ENCODE peak calls at places on chromosomes 13 and 19, in seven cellular contexts. L is IMR-90, U is GM12878, Y is K562, K is SK-N-SH, Z is H1, W is HepG2. G is an unnamed sample.

GRCh38 chr13:45623516-45624090 is 8.1 kb upstream of the ERICH6B start:
- DNase-seq in L (peak), U (peak), Y (peak), K (peak), Z (no peak), W (peak), G (peak)

GRCh38 chr13:48210178-48210577 is 22.8 kb upstream of the ITM2B start:
- DNase-seq in L (peak), U (no peak), Y (no peak), K (no peak), Z (no peak), W (no peak), G (peak)

GRCh38 chr13:105410602-105411001 is 1124.9 kb downstream of the EFNB2 start:
- DNase-seq in L (peak), U (no peak), Y (peak), K (peak), Z (peak), W (peak), G (peak)

GRCh38 chr13:23558675-23559536 is 11.3 kb upstream of the TNFRSF19 start:
- DNase-seq in L (peak), U (no peak), Y (no peak), K (peak), Z (no peak), W (peak), G (peak)

GRCh38 chr19:6276447-6276846 is 3.3 kb downstream of the MLLT1 start:
- DNase-seq in L (peak), U (no peak), Y (peak), K (peak), Z (no peak), W (no peak), G (no peak)

GRCh38 chr19:39400997-39401548 is 5.6 kb upstream of the ZFP36 start:
- DNase-seq in L (no peak), U (no peak), Y (no peak), K (no peak), Z (no peak), W (no peak), G (peak)

GRCh38 chr19:36488816-36489138 is 584 bp downstream of the ZNF566 start:
- DNase-seq in L (no peak), U (no peak), Y (peak), K (peak), Z (no peak), W (peak), G (no peak)

GRCh38 chr19:29836409-29836825 is 24.6 kb downstream of the CCNE1 start:
- DNase-seq in L (no peak), U (peak), Y (no peak), K (no peak), Z (no peak), W (no peak), G (no peak)

GRCh38 chr19:6056282-6056741 is 54.0 kb downstream of the RFX2 start:
- DNase-seq in L (no peak), U (no peak), Y (no peak), K (no peak), Z (no peak), W (peak), G (peak)

GRCh38 chr19:43672061-43672679 is 2.2 kb upstream of the PLAUR start:
- DNase-seq in L (no peak), U (no peak), Y (no peak), K (no peak), Z (no peak), W (no peak), G (no peak)

GRCh38 chr13:29567411-29567810 is 28.1 kb downstream of the SLC7A1 start:
- DNase-seq in L (no peak), U (no peak), Y (no peak), K (no peak), Z (no peak), W (no peak), G (no peak)

GRCh38 chr19:45668342-45668871 is 386 bp downstream of the GIPR start:
- DNase-seq in L (no peak), U (no peak), Y (no peak), K (no peak), Z (no peak), W (no peak), G (no peak)

GRCh38 chr19:1725100-1726064 is 27.9 kb upstream of the ONECUT3 start:
- DNase-seq in L (peak), U (no peak), Y (peak), K (peak), Z (peak), W (peak), G (no peak)

GRCh38 chr19:40641306-40641705 is 40.1 kb downstream of the LTBP4 start:
- DNase-seq in L (no peak), U (no peak), Y (no peak), K (no peak), Z (no peak), W (no peak), G (no peak)

GRCh38 chr13:49560270-49561063 is 24.9 kb downstream of the RCBTB1 start:
- DNase-seq in L (peak), U (no peak), Y (no peak), K (no peak), Z (no peak), W (peak), G (peak)

GRCh38 chr13:73578251-73578875 is 519.6 kb downstream of the KLF5 start:
- DNase-seq in L (peak), U (no peak), Y (no peak), K (no peak), Z (no peak), W (no peak), G (no peak)

GRCh38 chr19:23420824-23421223 is 25.6 kb upstream of the ZNF91 start:
- DNase-seq in L (no peak), U (no peak), Y (no peak), K (no peak), Z (no peak), W (no peak), G (no peak)

GRCh38 chr13:79455331-79455730 is 25.6 kb upstream of the NDFIP2 start:
- DNase-seq in L (peak), U (no peak), Y (no peak), K (no peak), Z (no peak), W (no peak), G (no peak)

GRCh38 chr19:2586196-2586595 is 110.3 kb downstream of the GADD45B start:
- DNase-seq in L (no peak), U (no peak), Y (no peak), K (no peak), Z (no peak), W (no peak), G (no peak)

GRCh38 chr19:13557756-13558398 is 51.6 kb upstream of the CACNA1A start:
- DNase-seq in L (no peak), U (no peak), Y (peak), K (no peak), Z (peak), W (no peak), G (no peak)

GRCh38 chr13:73598021-73598712 is 536.0 kb downstream of the KLF12 start:
- DNase-seq in L (peak), U (no peak), Y (no peak), K (no peak), Z (no peak), W (no peak), G (peak)

GRCh38 chr19:41876847-41877489 is at the start of gene CD79A:
- DNase-seq in L (no peak), U (peak), Y (no peak), K (no peak), Z (peak), W (no peak), G (no peak)

GRCh38 chr19:38183227-38183914 is 40.7 kb downstream of the DPF1 start:
- DNase-seq in L (no peak), U (no peak), Y (peak), K (no peak), Z (peak), W (no peak), G (no peak)

GRCh38 chr19:48244289-48244688 is 11.4 kb downstream of the CARD8 start:
- DNase-seq in L (no peak), U (no peak), Y (no peak), K (no peak), Z (no peak), W (no peak), G (no peak)

GRCh38 chr19:55096061-55096701 is 20.5 kb downstream of the EPS8L1 start:
- DNase-seq in L (no peak), U (no peak), Y (no peak), K (no peak), Z (peak), W (no peak), G (no peak)

GRCh38 chr13:113742000-113742441 is 17.0 kb upstream of the TMEM255B start:
- DNase-seq in L (peak), U (no peak), Y (peak), K (peak), Z (no peak), W (peak), G (peak)

DNA sequence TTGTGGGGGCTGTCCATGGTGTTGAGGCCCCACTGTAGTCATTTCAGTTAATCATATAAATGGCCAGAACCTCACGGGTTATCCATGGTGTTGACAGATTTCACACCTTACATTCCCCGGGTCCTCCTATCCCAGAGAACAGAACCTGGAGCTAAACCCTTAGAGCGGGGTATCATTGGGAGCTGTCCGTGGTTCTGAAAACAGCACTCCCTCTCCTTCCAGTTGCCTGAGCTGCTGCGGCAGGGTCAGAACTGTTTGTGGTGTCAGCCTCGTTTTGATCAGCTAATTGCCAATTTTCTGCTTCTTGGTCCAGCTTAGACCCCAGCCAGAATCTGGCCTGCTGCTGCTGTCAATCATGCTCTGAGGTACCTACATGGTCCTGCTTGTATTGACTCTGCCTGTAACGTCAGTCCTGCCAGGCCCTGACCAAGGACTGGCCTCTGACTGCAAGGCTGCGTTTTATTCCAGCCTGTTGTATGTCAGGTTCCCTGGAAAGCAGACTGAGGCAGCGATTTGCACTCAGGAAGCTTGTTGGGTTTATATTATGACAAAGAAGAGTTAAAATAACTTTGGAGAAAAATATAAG is 55.8 kb upstream of the KCTD15 start:
- DNase-seq in L (peak), U (no peak), Y (peak), K (no peak), Z (peak), W (peak), G (peak)
- TF ChIP-seq RFX5 in L (no peak), U (no peak), Y (no peak), K (no peak), Z (no peak), W (no peak), G (no peak)

GRCh38 chr19:4081441-4082129 is 14.9 kb upstream of the ZBTB7A start:
- DNase-seq in L (no peak), U (no peak), Y (peak), K (no peak), Z (no peak), W (no peak), G (peak)
- TF ChIP-seq RFX5 in L (no peak), U (no peak), Y (no peak), K (no peak), Z (no peak), W (no peak), G (no peak)

DNA sequence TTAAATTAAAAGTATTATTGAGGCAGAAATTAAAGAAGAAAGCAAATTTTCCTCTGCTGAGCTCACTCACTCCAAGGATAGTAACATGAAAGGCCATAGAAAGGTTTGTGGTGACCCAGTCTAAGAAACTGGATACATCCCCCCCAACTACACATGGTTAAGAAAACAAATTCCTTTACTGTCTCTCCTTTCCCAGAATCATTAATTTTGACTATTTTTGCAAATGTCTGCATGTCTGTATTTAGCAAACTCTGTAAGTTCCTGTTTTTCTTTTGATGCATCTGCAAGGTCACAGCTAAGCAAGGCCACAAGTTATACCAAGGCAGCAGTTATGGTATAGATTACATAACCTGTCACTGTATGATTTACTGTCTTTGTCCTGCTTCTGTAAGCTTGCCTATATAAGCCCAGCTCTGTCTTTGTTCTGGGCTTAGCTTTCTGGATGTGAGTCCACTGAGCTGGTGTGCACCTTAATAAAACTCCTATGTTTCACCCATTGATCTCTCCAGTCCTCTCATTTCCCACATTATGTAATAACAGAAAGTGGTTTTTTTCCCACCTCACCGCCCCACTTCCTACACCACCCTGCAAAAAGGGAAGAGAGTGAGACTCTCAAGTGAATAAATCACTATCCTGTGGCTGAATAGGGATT is 8.5 kb upstream of the ZNF83 start:
- DNase-seq in L (peak), U (no peak), Y (no peak), K (no peak), Z (no peak), W (no peak), G (peak)
- TF ChIP-seq RFX5 in L (no peak), U (no peak), Y (no peak), K (no peak), Z (no peak), W (no peak), G (no peak)

GRCh38 chr13:46756977-46757376 is 40.0 kb downstream of the ESD start:
- DNase-seq in L (peak), U (no peak), Y (no peak), K (no peak), Z (no peak), W (no peak), G (no peak)
- TF ChIP-seq RFX5 in L (no peak), U (no peak), Y (no peak), K (no peak), Z (no peak), W (no peak), G (no peak)

G was measured in A549.